ENCODE peak calls at places on chromosomes 5 and 9, in ten cellular contexts. One of them, this sample, is unnamed.
A peak's percentile ranks its signal among the peaks of the same experiment; 100 is the strongest.

GRCh38 chr5:51558682-51559081 is 175.4 kb downstream of the ISL1 start:
- DNase-seq in cardiac fibroblast: no peak
- DNase-seq in fibroblast of lung: no peak
- DNase-seq in heart right ventricle: no peak
- DNase-seq in AG10803: no peak
- DNase-seq in neural progenitor cell: no peak
- DNase-seq in activated CD8-positive, alpha-beta T cell treated with anti-CD3 and anti-CD28 coated beads for 36 hours: no peak
- DNase-seq in bronchial epithelial cell: no peak
- DNase-seq in A673: no peak
- DNase-seq in coronary artery: no peak
- DNase-seq in this sample: no peak

GRCh38 chr9:126791406-126792230 is 13.2 kb upstream of the ZBTB43 start:
- DNase-seq in cardiac fibroblast: peak; percentile 97
- DNase-seq in fibroblast of lung: peak; percentile 66
- DNase-seq in heart right ventricle: no peak
- DNase-seq in AG10803: peak; percentile 94
- DNase-seq in neural progenitor cell: no peak
- DNase-seq in activated CD8-positive, alpha-beta T cell treated with anti-CD3 and anti-CD28 coated beads for 36 hours: no peak
- DNase-seq in bronchial epithelial cell: peak; percentile 100
- DNase-seq in A673: peak; percentile 34
- DNase-seq in coronary artery: no peak
- DNase-seq in this sample: no peak

GRCh38 chr9:107358867-107359440 is 75.9 kb downstream of the RAD23B start:
- DNase-seq in cardiac fibroblast: no peak
- DNase-seq in fibroblast of lung: no peak
- DNase-seq in heart right ventricle: no peak
- DNase-seq in AG10803: no peak
- DNase-seq in neural progenitor cell: no peak
- DNase-seq in activated CD8-positive, alpha-beta T cell treated with anti-CD3 and anti-CD28 coated beads for 36 hours: no peak
- DNase-seq in bronchial epithelial cell: no peak
- DNase-seq in A673: no peak
- DNase-seq in coronary artery: peak; percentile 11
- DNase-seq in this sample: no peak

GRCh38 chr9:12718482-12719026 is 25.4 kb downstream of the TYRP1 start:
- DNase-seq in cardiac fibroblast: peak; percentile 62
- DNase-seq in fibroblast of lung: peak; percentile 42
- DNase-seq in heart right ventricle: no peak
- DNase-seq in AG10803: peak; percentile 77
- DNase-seq in neural progenitor cell: peak; percentile 82
- DNase-seq in activated CD8-positive, alpha-beta T cell treated with anti-CD3 and anti-CD28 coated beads for 36 hours: no peak
- DNase-seq in bronchial epithelial cell: peak; percentile 61
- DNase-seq in A673: no peak
- DNase-seq in coronary artery: no peak
- DNase-seq in this sample: no peak

GRCh38 chr5:50667653-50668403 is 1.4 kb downstream of the PARP8 start:
- DNase-seq in cardiac fibroblast: peak; percentile 73
- DNase-seq in fibroblast of lung: peak; percentile 63
- DNase-seq in heart right ventricle: peak; percentile 68
- DNase-seq in AG10803: peak; percentile 28
- DNase-seq in neural progenitor cell: peak; percentile 85
- DNase-seq in activated CD8-positive, alpha-beta T cell treated with anti-CD3 and anti-CD28 coated beads for 36 hours: peak; percentile 90
- DNase-seq in bronchial epithelial cell: peak; percentile 55
- DNase-seq in A673: peak; percentile 77
- DNase-seq in coronary artery: peak; percentile 79
- DNase-seq in this sample: peak; percentile 71

GRCh38 chr9:115291841-115292240 is 173.9 kb upstream of the TNC start:
- DNase-seq in cardiac fibroblast: no peak
- DNase-seq in fibroblast of lung: peak; percentile 5
- DNase-seq in heart right ventricle: no peak
- DNase-seq in AG10803: peak; percentile 37
- DNase-seq in neural progenitor cell: no peak
- DNase-seq in activated CD8-positive, alpha-beta T cell treated with anti-CD3 and anti-CD28 coated beads for 36 hours: no peak
- DNase-seq in bronchial epithelial cell: peak; percentile 94
- DNase-seq in A673: no peak
- DNase-seq in coronary artery: no peak
- DNase-seq in this sample: no peak

GRCh38 chr5:61069150-61069549 is 93.1 kb downstream of the SMIM15 start:
- DNase-seq in cardiac fibroblast: no peak
- DNase-seq in fibroblast of lung: no peak
- DNase-seq in heart right ventricle: no peak
- DNase-seq in AG10803: no peak
- DNase-seq in neural progenitor cell: no peak
- DNase-seq in activated CD8-positive, alpha-beta T cell treated with anti-CD3 and anti-CD28 coated beads for 36 hours: peak; percentile 21
- DNase-seq in bronchial epithelial cell: no peak
- DNase-seq in A673: no peak
- DNase-seq in coronary artery: no peak
- DNase-seq in this sample: no peak

GRCh38 chr9:71857159-71857558 is 53.8 kb downstream of the ABHD17B start:
- DNase-seq in cardiac fibroblast: no peak
- DNase-seq in fibroblast of lung: no peak
- DNase-seq in heart right ventricle: no peak
- DNase-seq in AG10803: no peak
- DNase-seq in neural progenitor cell: no peak
- DNase-seq in activated CD8-positive, alpha-beta T cell treated with anti-CD3 and anti-CD28 coated beads for 36 hours: no peak
- DNase-seq in bronchial epithelial cell: no peak
- DNase-seq in A673: no peak
- DNase-seq in coronary artery: no peak
- DNase-seq in this sample: no peak

GRCh38 chr9:111052831-111053230 is 14.6 kb upstream of the LPAR1 start:
- DNase-seq in cardiac fibroblast: peak; percentile 71
- DNase-seq in fibroblast of lung: no peak
- DNase-seq in heart right ventricle: no peak
- DNase-seq in AG10803: peak; percentile 53
- DNase-seq in neural progenitor cell: no peak
- DNase-seq in activated CD8-positive, alpha-beta T cell treated with anti-CD3 and anti-CD28 coated beads for 36 hours: no peak
- DNase-seq in bronchial epithelial cell: peak; percentile 82
- DNase-seq in A673: no peak
- DNase-seq in coronary artery: no peak
- DNase-seq in this sample: no peak

GRCh38 chr5:114438471-114438870 is 76.6 kb downstream of the KCNN2 start:
- DNase-seq in cardiac fibroblast: no peak
- DNase-seq in fibroblast of lung: no peak
- DNase-seq in heart right ventricle: no peak
- DNase-seq in AG10803: no peak
- DNase-seq in neural progenitor cell: no peak
- DNase-seq in activated CD8-positive, alpha-beta T cell treated with anti-CD3 and anti-CD28 coated beads for 36 hours: no peak
- DNase-seq in bronchial epithelial cell: no peak
- DNase-seq in A673: no peak
- DNase-seq in coronary artery: no peak
- DNase-seq in this sample: no peak

GRCh38 chr5:53338971-53339370 is 141.5 kb upstream of the FST start:
- DNase-seq in cardiac fibroblast: no peak
- DNase-seq in fibroblast of lung: no peak
- DNase-seq in heart right ventricle: no peak
- DNase-seq in AG10803: no peak
- DNase-seq in neural progenitor cell: no peak
- DNase-seq in activated CD8-positive, alpha-beta T cell treated with anti-CD3 and anti-CD28 coated beads for 36 hours: no peak
- DNase-seq in bronchial epithelial cell: no peak
- DNase-seq in A673: no peak
- DNase-seq in coronary artery: no peak
- DNase-seq in this sample: no peak

GRCh38 chr5:140259509-140259908 is 43.4 kb downstream of the PFDN1 start:
- DNase-seq in cardiac fibroblast: no peak
- DNase-seq in fibroblast of lung: no peak
- DNase-seq in heart right ventricle: no peak
- DNase-seq in AG10803: no peak
- DNase-seq in neural progenitor cell: no peak
- DNase-seq in activated CD8-positive, alpha-beta T cell treated with anti-CD3 and anti-CD28 coated beads for 36 hours: peak; percentile 23
- DNase-seq in bronchial epithelial cell: peak; percentile 98
- DNase-seq in A673: no peak
- DNase-seq in coronary artery: no peak
- DNase-seq in this sample: no peak

GRCh38 chr9:136978073-136978864 is 965 bp downstream of the PTGDS start:
- DNase-seq in cardiac fibroblast: peak; percentile 52
- DNase-seq in fibroblast of lung: peak; percentile 62
- DNase-seq in heart right ventricle: peak; percentile 89
- DNase-seq in AG10803: peak; percentile 39
- DNase-seq in neural progenitor cell: peak; percentile 95
- DNase-seq in activated CD8-positive, alpha-beta T cell treated with anti-CD3 and anti-CD28 coated beads for 36 hours: peak; percentile 76
- DNase-seq in bronchial epithelial cell: peak; percentile 0
- DNase-seq in A673: peak; percentile 79
- DNase-seq in coronary artery: no peak
- DNase-seq in this sample: no peak

GRCh38 chr5:124741711-124742496 is 4.5 kb downstream of the ZNF608 start:
- DNase-seq in cardiac fibroblast: peak; percentile 84
- DNase-seq in fibroblast of lung: peak; percentile 92
- DNase-seq in heart right ventricle: no peak
- DNase-seq in AG10803: peak; percentile 77
- DNase-seq in neural progenitor cell: peak; percentile 91
- DNase-seq in activated CD8-positive, alpha-beta T cell treated with anti-CD3 and anti-CD28 coated beads for 36 hours: no peak
- DNase-seq in bronchial epithelial cell: peak; percentile 84
- DNase-seq in A673: peak; percentile 37
- DNase-seq in coronary artery: no peak
- DNase-seq in this sample: no peak

GRCh38 chr5:25554077-25554476 is 909.3 kb upstream of the CDH10 start:
- DNase-seq in cardiac fibroblast: no peak
- DNase-seq in fibroblast of lung: no peak
- DNase-seq in heart right ventricle: no peak
- DNase-seq in AG10803: no peak
- DNase-seq in neural progenitor cell: peak; percentile 5
- DNase-seq in activated CD8-positive, alpha-beta T cell treated with anti-CD3 and anti-CD28 coated beads for 36 hours: no peak
- DNase-seq in bronchial epithelial cell: no peak
- DNase-seq in A673: no peak
- DNase-seq in coronary artery: no peak
- DNase-seq in this sample: no peak

GRCh38 chr9:19342927-19343326 is 37.1 kb downstream of the RPS6 start:
- DNase-seq in cardiac fibroblast: peak; percentile 11
- DNase-seq in fibroblast of lung: no peak
- DNase-seq in heart right ventricle: no peak
- DNase-seq in AG10803: no peak
- DNase-seq in neural progenitor cell: no peak
- DNase-seq in activated CD8-positive, alpha-beta T cell treated with anti-CD3 and anti-CD28 coated beads for 36 hours: no peak
- DNase-seq in bronchial epithelial cell: no peak
- DNase-seq in A673: no peak
- DNase-seq in coronary artery: no peak
- DNase-seq in this sample: no peak

GRCh38 chr5:91367908-91368648 is 15.0 kb downstream of the ARRDC3 start:
- DNase-seq in cardiac fibroblast: peak; percentile 5
- DNase-seq in fibroblast of lung: no peak
- DNase-seq in heart right ventricle: no peak
- DNase-seq in AG10803: no peak
- DNase-seq in neural progenitor cell: no peak
- DNase-seq in activated CD8-positive, alpha-beta T cell treated with anti-CD3 and anti-CD28 coated beads for 36 hours: no peak
- DNase-seq in bronchial epithelial cell: no peak
- DNase-seq in A673: no peak
- DNase-seq in coronary artery: no peak
- DNase-seq in this sample: no peak

GRCh38 chr5:96729156-96729555 is 67.0 kb downstream of the CAST start:
- DNase-seq in cardiac fibroblast: no peak
- DNase-seq in fibroblast of lung: peak; percentile 33
- DNase-seq in heart right ventricle: no peak
- DNase-seq in AG10803: no peak
- DNase-seq in neural progenitor cell: no peak
- DNase-seq in activated CD8-positive, alpha-beta T cell treated with anti-CD3 and anti-CD28 coated beads for 36 hours: no peak
- DNase-seq in bronchial epithelial cell: no peak
- DNase-seq in A673: no peak
- DNase-seq in coronary artery: no peak
- DNase-seq in this sample: no peak
- TF ChIP-seq CTCF in cardiac fibroblast: peak; percentile 5
- TF ChIP-seq CTCF in fibroblast of lung: peak; percentile 1
- TF ChIP-seq CTCF in heart right ventricle: peak; percentile 49
- TF ChIP-seq CTCF in AG10803: peak; percentile 47
- TF ChIP-seq CTCF in neural progenitor cell: no peak
- TF ChIP-seq CTCF in activated CD8-positive, alpha-beta T cell treated with anti-CD3 and anti-CD28 coated beads for 36 hours: peak; percentile 24
- TF ChIP-seq CTCF in bronchial epithelial cell: no peak
- TF ChIP-seq CTCF in A673: peak; percentile 59
- TF ChIP-seq CTCF in coronary artery: no peak
- TF ChIP-seq CTCF in this sample: peak; percentile 15

DNA sequence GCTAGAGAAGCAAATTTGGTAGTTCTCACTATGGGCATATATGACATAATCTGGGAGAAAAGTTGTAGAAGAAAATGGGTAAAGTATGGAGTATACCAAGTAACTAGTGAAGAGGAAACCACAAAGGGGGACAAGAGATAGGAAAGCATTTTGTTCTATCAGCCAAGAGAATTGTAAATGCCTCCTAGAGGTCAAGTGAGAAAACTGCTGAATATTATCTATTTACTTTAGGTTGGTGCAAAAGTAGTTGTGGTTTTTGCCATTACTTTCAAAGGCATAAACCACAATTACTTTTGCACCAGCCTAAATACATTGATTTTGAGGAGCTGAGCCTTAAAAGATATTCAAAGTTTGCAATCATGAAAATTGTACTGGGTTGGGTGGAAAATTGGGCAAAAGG is 126.7 kb upstream of the GRHPR start:
- DNase-seq in cardiac fibroblast: no peak
- DNase-seq in fibroblast of lung: no peak
- DNase-seq in heart right ventricle: no peak
- DNase-seq in AG10803: no peak
- DNase-seq in neural progenitor cell: no peak
- DNase-seq in activated CD8-positive, alpha-beta T cell treated with anti-CD3 and anti-CD28 coated beads for 36 hours: no peak
- DNase-seq in bronchial epithelial cell: no peak
- DNase-seq in A673: peak; percentile 46
- DNase-seq in coronary artery: no peak
- DNase-seq in this sample: no peak
- TF ChIP-seq CTCF in cardiac fibroblast: peak; percentile 23
- TF ChIP-seq CTCF in fibroblast of lung: no peak
- TF ChIP-seq CTCF in heart right ventricle: no peak
- TF ChIP-seq CTCF in AG10803: no peak
- TF ChIP-seq CTCF in neural progenitor cell: peak; percentile 40
- TF ChIP-seq CTCF in activated CD8-positive, alpha-beta T cell treated with anti-CD3 and anti-CD28 coated beads for 36 hours: peak; percentile 39
- TF ChIP-seq CTCF in bronchial epithelial cell: peak; percentile 26
- TF ChIP-seq CTCF in A673: peak; percentile 47
- TF ChIP-seq CTCF in coronary artery: no peak
- TF ChIP-seq CTCF in this sample: peak; percentile 13

DNA sequence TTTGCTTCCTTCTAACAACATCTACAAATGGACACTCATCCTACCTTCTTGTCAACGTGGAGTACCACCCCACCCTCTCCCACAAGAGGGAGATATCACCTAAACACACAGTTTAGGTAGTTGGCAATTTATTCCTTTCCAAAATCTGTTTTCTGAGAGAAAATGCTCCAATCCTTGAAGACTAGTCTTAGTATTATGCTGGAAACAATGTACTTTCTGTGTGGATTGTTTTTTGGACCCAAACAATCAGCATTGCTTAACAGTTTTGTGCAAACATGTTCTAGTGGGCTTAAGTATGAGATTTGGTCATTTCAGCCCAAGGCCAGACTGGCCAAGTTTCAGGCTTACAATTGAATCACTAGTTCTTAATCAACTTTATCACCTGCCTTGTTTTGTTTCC is 359.1 kb downstream of the ARHGEF28 start:
- DNase-seq in cardiac fibroblast: peak; percentile 38
- DNase-seq in fibroblast of lung: peak; percentile 10
- DNase-seq in heart right ventricle: no peak
- DNase-seq in AG10803: peak; percentile 18
- DNase-seq in neural progenitor cell: peak; percentile 40
- DNase-seq in activated CD8-positive, alpha-beta T cell treated with anti-CD3 and anti-CD28 coated beads for 36 hours: no peak
- DNase-seq in bronchial epithelial cell: peak; percentile 75
- DNase-seq in A673: peak; percentile 13
- DNase-seq in coronary artery: no peak
- DNase-seq in this sample: no peak
- TF ChIP-seq CTCF in cardiac fibroblast: peak; percentile 33
- TF ChIP-seq CTCF in fibroblast of lung: peak; percentile 31
- TF ChIP-seq CTCF in heart right ventricle: peak; percentile 41
- TF ChIP-seq CTCF in AG10803: peak; percentile 48
- TF ChIP-seq CTCF in neural progenitor cell: peak; percentile 61
- TF ChIP-seq CTCF in activated CD8-positive, alpha-beta T cell treated with anti-CD3 and anti-CD28 coated beads for 36 hours: no peak
- TF ChIP-seq CTCF in bronchial epithelial cell: peak; percentile 45
- TF ChIP-seq CTCF in A673: peak; percentile 27
- TF ChIP-seq CTCF in coronary artery: no peak
- TF ChIP-seq CTCF in this sample: no peak

GRCh38 chr9:42852133-42852532 is 668.7 kb downstream of the SPATA31A6 start:
- DNase-seq in cardiac fibroblast: peak; percentile 57
- DNase-seq in fibroblast of lung: no peak
- DNase-seq in heart right ventricle: peak; percentile 53
- DNase-seq in AG10803: peak; percentile 12
- DNase-seq in neural progenitor cell: peak; percentile 62
- DNase-seq in activated CD8-positive, alpha-beta T cell treated with anti-CD3 and anti-CD28 coated beads for 36 hours: peak; percentile 10
- DNase-seq in bronchial epithelial cell: peak; percentile 19
- DNase-seq in A673: peak; percentile 35
- DNase-seq in coronary artery: no peak
- DNase-seq in this sample: no peak
- TF ChIP-seq CTCF in cardiac fibroblast: peak; percentile 17
- TF ChIP-seq CTCF in fibroblast of lung: no peak
- TF ChIP-seq CTCF in heart right ventricle: peak; percentile 71
- TF ChIP-seq CTCF in AG10803: no peak
- TF ChIP-seq CTCF in neural progenitor cell: peak; percentile 10
- TF ChIP-seq CTCF in activated CD8-positive, alpha-beta T cell treated with anti-CD3 and anti-CD28 coated beads for 36 hours: no peak
- TF ChIP-seq CTCF in bronchial epithelial cell: peak; percentile 22
- TF ChIP-seq CTCF in A673: peak; percentile 36
- TF ChIP-seq CTCF in coronary artery: no peak
- TF ChIP-seq CTCF in this sample: no peak

This sample was measured in CD14-positive monocyte.